ENCODE peak calls at places on chromosomes 2 and 18, in five cellular contexts. One of them, this sample, is unnamed.

GRCh38 chr2:38716185-38716584 is 35.0 kb downstream of the SRSF7 start:
- DNase-seq in CD8-positive, alpha-beta T cell: no peak
- DNase-seq in RPMI7951: no peak
- DNase-seq in fibroblast of mammary gland: peak; percentile 53
- DNase-seq in NCI-H1105 treated with DMSO at 0.1 percent for 48 hours: no peak
- DNase-seq in this sample: no peak

GRCh38 chr2:230696670-230697069 is 16.0 kb upstream of the CAB39 start:
- DNase-seq in CD8-positive, alpha-beta T cell: no peak
- DNase-seq in RPMI7951: no peak
- DNase-seq in fibroblast of mammary gland: no peak
- DNase-seq in NCI-H1105 treated with DMSO at 0.1 percent for 48 hours: no peak
- DNase-seq in this sample: no peak

GRCh38 chr2:178865121-178865520 is 57.9 kb upstream of the TTN start:
- DNase-seq in CD8-positive, alpha-beta T cell: no peak
- DNase-seq in RPMI7951: peak; percentile 78
- DNase-seq in fibroblast of mammary gland: peak; percentile 73
- DNase-seq in NCI-H1105 treated with DMSO at 0.1 percent for 48 hours: no peak
- DNase-seq in this sample: no peak

GRCh38 chr2:132804045-132804444 is 134.0 kb upstream of the LYPD1 start:
- DNase-seq in CD8-positive, alpha-beta T cell: no peak
- DNase-seq in RPMI7951: peak; percentile 74
- DNase-seq in fibroblast of mammary gland: peak; percentile 3
- DNase-seq in NCI-H1105 treated with DMSO at 0.1 percent for 48 hours: peak; percentile 47
- DNase-seq in this sample: peak; percentile 77

GRCh38 chr2:127897531-127898187 is 11.9 kb upstream of the AMMECR1L start:
- DNase-seq in CD8-positive, alpha-beta T cell: no peak
- DNase-seq in RPMI7951: no peak
- DNase-seq in fibroblast of mammary gland: no peak
- DNase-seq in NCI-H1105 treated with DMSO at 0.1 percent for 48 hours: no peak
- DNase-seq in this sample: no peak

GRCh38 chr18:3179430-3180089 is 40.2 kb downstream of the MYOM1 start:
- DNase-seq in CD8-positive, alpha-beta T cell: no peak
- DNase-seq in RPMI7951: no peak
- DNase-seq in fibroblast of mammary gland: no peak
- DNase-seq in NCI-H1105 treated with DMSO at 0.1 percent for 48 hours: no peak
- DNase-seq in this sample: no peak

GRCh38 chr2:156845806-156846558 is 409.8 kb downstream of the GPD2 start:
- DNase-seq in CD8-positive, alpha-beta T cell: no peak
- DNase-seq in RPMI7951: peak; percentile 28
- DNase-seq in fibroblast of mammary gland: no peak
- DNase-seq in NCI-H1105 treated with DMSO at 0.1 percent for 48 hours: no peak
- DNase-seq in this sample: peak; percentile 72

GRCh38 chr18:33264566-33264965 is 176.0 kb downstream of the CCDC178 start:
- DNase-seq in CD8-positive, alpha-beta T cell: no peak
- DNase-seq in RPMI7951: no peak
- DNase-seq in fibroblast of mammary gland: peak; percentile 1
- DNase-seq in NCI-H1105 treated with DMSO at 0.1 percent for 48 hours: no peak
- DNase-seq in this sample: no peak

GRCh38 chr2:188788621-188789020 is 185.6 kb upstream of the COL3A1 start:
- DNase-seq in CD8-positive, alpha-beta T cell: no peak
- DNase-seq in RPMI7951: peak; percentile 90
- DNase-seq in fibroblast of mammary gland: peak; percentile 95
- DNase-seq in NCI-H1105 treated with DMSO at 0.1 percent for 48 hours: no peak
- DNase-seq in this sample: peak; percentile 53

This sample was measured in foreskin melanocyte.